ENCODE peak calls at places on chromosomes 7 and 10, in five cellular contexts. Q, I, A, T and L are unnamed samples.

GRCh38 chr7:85719981-85720963 is 533.4 kb upstream of the SEMA3D start:
- DNase-seq in T (no peak), Q (no peak), I (no peak), A (peak), L (peak)

GRCh38 chr7:139973091-139973490 is 89.7 kb downstream of the PARP12 start:
- DNase-seq in I (no peak), A (no peak), Q (no peak), T (no peak), L (no peak)

GRCh38 chr10:97759981-97760345 is 11.8 kb downstream of the SFRP5 start:
- DNase-seq in Q (no peak), T (no peak), A (no peak), I (no peak), L (no peak)

GRCh38 chr10:65571011-65571570 is 1354.7 kb upstream of the LRRTM3 start:
- DNase-seq in I (no peak), Q (no peak), A (no peak), T (no peak), L (no peak)

GRCh38 chr7:102288285-102288930 is 1.7 kb downstream of the SH2B2 start:
- DNase-seq in Q (no peak), I (no peak), T (no peak), A (no peak), L (no peak)

GRCh38 chr7:3194501-3195141 is 106.4 kb upstream of the SDK1 start:
- DNase-seq in A (no peak), I (no peak), Q (peak), T (peak), L (peak)

GRCh38 chr10:114045071-114045737 is 1.5 kb downstream of the ADRB1 start:
- DNase-seq in Q (no peak), T (peak), A (no peak), I (peak), L (no peak)

GRCh38 chr7:114229251-114229650 is 185.4 kb upstream of the FOXP2 start:
- DNase-seq in Q (peak), I (no peak), T (no peak), A (no peak), L (peak)

GRCh38 chr7:128937271-128937646 is 468 bp upstream of the IRF5 start:
- DNase-seq in T (no peak), A (no peak), I (no peak), Q (no peak), L (no peak)

GRCh38 chr7:12456506-12456905 is 52.8 kb upstream of the VWDE start:
- DNase-seq in Q (no peak), I (no peak), A (no peak), T (no peak), L (peak)

GRCh38 chr10:614341-614664 is 75.2 kb downstream of the DIP2C start:
- DNase-seq in I (no peak), A (no peak), T (no peak), Q (no peak), L (no peak)

GRCh38 chr10:104139221-104139620 is 17.2 kb downstream of the SFR1 start:
- DNase-seq in T (no peak), Q (no peak), I (no peak), A (no peak), L (no peak)

GRCh38 chr10:20327954-20328353 is 511.7 kb downstream of the PLXDC2 start:
- DNase-seq in I (no peak), T (no peak), Q (no peak), A (no peak), L (no peak)

GRCh38 chr7:92781117-92781720 is 55.2 kb downstream of the CDK6 start:
- DNase-seq in A (no peak), I (peak), T (peak), Q (no peak), L (no peak)

GRCh38 chr7:94510582-94511456 is 1.2 kb downstream of the CASD1 start:
- DNase-seq in I (no peak), Q (peak), T (no peak), A (no peak), L (peak)

GRCh38 chr7:137850586-137850985 is 3.8 kb upstream of the DGKI start:
- DNase-seq in T (no peak), A (no peak), I (no peak), Q (peak), L (peak)

GRCh38 chr7:30984359-30985107 is 20.8 kb downstream of the GHRHR start:
- DNase-seq in Q (no peak), A (peak), T (no peak), I (no peak), L (peak)

GRCh38 chr7:143979359-143979758 is 20.8 kb upstream of the OR6B1 start:
- DNase-seq in A (peak), I (no peak), Q (peak), T (no peak), L (peak)

GRCh38 chr7:44838751-44839150 is 9.1 kb downstream of the H2AZ2 start:
- DNase-seq in I (no peak), T (no peak), Q (no peak), A (no peak), L (no peak)

GRCh38 chr7:132577206-132578049 is 1.2 kb upstream of the PLXNA4 start:
- DNase-seq in I (peak), T (peak), Q (peak), A (peak), L (peak)

GRCh38 chr10:132838346-132838970 is 52.5 kb upstream of the NKX6-2 start:
- DNase-seq in A (no peak), T (no peak), Q (no peak), I (no peak), L (no peak)

GRCh38 chr10:75358835-75359421 is 42.6 kb downstream of the ZNF503 start:
- DNase-seq in I (no peak), T (no peak), Q (peak), A (peak), L (peak)

GRCh38 chr10:55497893-55498499 is 697.0 kb upstream of the PCDH15 start:
- DNase-seq in T (no peak), Q (no peak), I (no peak), A (no peak), L (no peak)

GRCh38 chr7:73899731-73900142 is 38.8 kb downstream of the TMEM270 start:
- DNase-seq in A (peak), Q (peak), I (no peak), T (no peak), L (peak)

GRCh38 chr10:74851834-74852233 is 25.4 kb downstream of the KAT6B start:
- DNase-seq in A (no peak), I (no peak), Q (no peak), T (no peak), L (no peak)

GRCh38 chr10:76082232-76082631 is 650.8 kb downstream of the LRMDA start:
- DNase-seq in T (no peak), Q (no peak), I (no peak), A (no peak), L (peak)

GRCh38 chr7:132518839-132519173 is 57.5 kb downstream of the PLXNA4 start:
- DNase-seq in A (no peak), I (no peak), T (peak), Q (no peak), L (no peak)

GRCh38 chr10:129825772-129826171 is 138.3 kb downstream of the EBF3 start:
- DNase-seq in A (no peak), I (no peak), Q (no peak), T (no peak), L (no peak)

GRCh38 chr7:126727930-126728331 is 524.8 kb downstream of the GRM8 start:
- DNase-seq in A (no peak), Q (peak), T (no peak), I (no peak), L (peak)

DNA sequence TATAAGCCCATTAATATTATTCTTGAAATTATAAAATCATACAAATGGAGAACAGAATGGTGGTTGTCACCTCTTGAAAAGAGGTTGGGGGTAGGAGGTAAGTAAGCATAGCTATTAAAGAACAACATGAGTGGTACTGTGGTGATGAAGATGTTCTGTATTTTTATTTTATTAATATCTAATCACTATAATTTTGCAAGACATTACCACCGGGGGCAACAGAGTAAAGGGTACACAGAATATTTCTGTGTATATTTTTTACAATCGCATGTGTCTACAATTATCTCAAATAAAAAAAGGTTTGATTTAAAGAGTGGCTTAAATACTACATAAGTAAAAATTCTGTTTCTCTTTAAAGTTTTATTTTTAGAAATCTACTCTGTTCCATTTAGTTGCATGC is 557.8 kb downstream of the NXPH1 start:
- DNase-seq in Q (no peak), A (no peak), T (no peak), I (no peak), L (no peak)
- TF ChIP-seq CTCF in Q (no peak), A (no peak), T (no peak), I (no peak), L (no peak)

GRCh38 chr7:835021-835420 is 2.7 kb downstream of the SUN1 start:
- DNase-seq in T (no peak), A (no peak), Q (no peak), I (no peak), L (no peak)

GRCh38 chr7:835491-836401 is 3.5 kb downstream of the SUN1 start:
- DNase-seq in Q (no peak), I (no peak), T (no peak), A (no peak), L (no peak)

GRCh38 chr7:834277-834676 is 2.0 kb downstream of the SUN1 start:
- DNase-seq in Q (no peak), T (no peak), A (no peak), I (no peak), L (no peak)

GRCh38 chr7:837001-837400 is 4.7 kb downstream of the SUN1 start:
- DNase-seq in Q (no peak), T (no peak), I (peak), A (no peak), L (no peak)

DNA sequence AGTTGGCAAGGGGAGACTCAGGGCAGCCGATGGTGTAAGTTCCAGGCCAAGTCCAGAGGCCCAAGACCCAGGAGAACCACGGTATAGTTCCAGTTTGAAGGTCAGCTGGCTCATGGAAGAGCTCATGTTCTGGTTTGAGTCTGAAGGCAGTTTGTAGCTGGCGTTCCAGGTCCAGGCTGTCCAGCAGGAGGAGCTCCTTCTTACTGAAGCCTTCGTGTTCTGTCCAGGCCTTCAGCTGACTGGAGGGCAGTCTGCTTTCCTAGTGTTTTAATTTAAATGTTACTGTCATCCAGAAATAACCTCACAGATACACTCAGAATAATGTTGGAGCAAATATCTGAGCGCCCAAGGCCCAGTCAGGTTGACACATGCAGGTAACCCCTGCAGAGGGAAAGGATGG is 4.2 kb downstream of the SUN1 start:
- DNase-seq in A (no peak), T (peak), I (no peak), Q (peak), L (peak)
- TF ChIP-seq CTCF in A (peak), T (no peak), I (peak), Q (peak), L (peak)

GRCh38 chr10:3681642-3682554 is 103.1 kb downstream of the KLF6 start:
- DNase-seq in I (no peak), A (no peak), T (no peak), Q (no peak), L (no peak)
- TF ChIP-seq CTCF in I (no peak), A (no peak), T (no peak), Q (peak), L (peak)

GRCh38 chr7:1291846-1292765 is 59.4 kb downstream of the UNCX start:
- DNase-seq in T (no peak), Q (no peak), I (no peak), A (no peak), L (no peak)

GRCh38 chr7:1289681-1290261 is 57.1 kb downstream of the UNCX start:
- DNase-seq in Q (no peak), T (no peak), A (no peak), I (no peak), L (peak)

GRCh38 chr7:1291040-1291689 is 58.5 kb downstream of the UNCX start:
- DNase-seq in Q (no peak), I (no peak), A (peak), T (no peak), L (no peak)

GRCh38 chr7:1288996-1289551 is 56.4 kb downstream of the UNCX start:
- DNase-seq in T (no peak), A (no peak), I (no peak), Q (no peak), L (no peak)

GRCh38 chr7:1290262-1291039 is 57.8 kb downstream of the UNCX start:
- DNase-seq in I (no peak), A (peak), T (peak), Q (no peak), L (no peak)
- TF ChIP-seq CTCF in I (no peak), A (peak), T (no peak), Q (peak), L (no peak)

DNA sequence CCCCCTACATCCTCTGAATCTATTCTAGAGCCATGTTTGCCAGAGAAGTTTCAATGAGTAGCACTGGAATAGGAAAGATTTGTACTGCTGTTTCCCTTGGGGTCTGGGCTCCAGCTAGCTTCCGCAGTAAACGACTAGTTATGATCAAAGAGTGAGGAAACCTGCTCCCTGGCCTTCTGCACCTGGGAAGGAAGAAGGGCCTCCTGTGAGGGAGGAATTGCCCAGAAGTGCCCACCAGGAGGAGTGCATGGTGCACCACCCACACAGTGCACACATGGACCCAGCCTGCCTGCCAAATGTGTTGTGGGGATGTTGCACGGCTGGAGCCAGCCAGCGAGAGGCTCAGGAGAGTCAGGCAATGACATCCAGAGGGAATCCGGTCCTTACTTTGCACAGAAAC is 27.0 kb upstream of the FAM107B start:
- DNase-seq in Q (no peak), T (no peak), A (no peak), I (no peak), L (no peak)
- TF ChIP-seq CTCF in Q (peak), T (no peak), A (no peak), I (no peak), L (no peak)

DNA sequence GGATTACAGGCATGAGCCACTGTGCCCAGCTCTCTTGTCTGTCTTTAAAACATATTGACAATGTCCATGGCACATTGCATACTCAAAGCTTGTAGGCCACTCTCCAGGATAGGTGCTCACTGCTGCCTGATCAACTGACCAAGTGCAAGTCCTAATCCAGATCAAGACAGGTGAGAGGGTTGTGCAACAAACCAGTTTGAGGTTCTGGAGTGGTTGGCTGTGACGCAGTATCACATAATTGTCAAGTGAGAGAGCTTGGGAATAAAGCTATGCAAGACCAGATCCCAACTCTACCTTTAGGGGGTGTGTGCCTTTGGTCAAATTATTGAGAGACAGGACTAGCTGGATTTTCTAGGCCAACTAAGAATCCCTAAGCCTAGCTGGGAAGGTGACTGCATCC is 43.0 kb upstream of the OPN4 start:
- DNase-seq in Q (no peak), I (no peak), A (no peak), T (no peak), L (no peak)
- TF ChIP-seq CTCF in Q (no peak), I (no peak), A (no peak), T (no peak), L (no peak)